ENCODE peak calls at places on chromosomes 2 and 18, in eight cellular contexts. S is CD8-positive, alpha-beta memory T cell; Q is cardiac muscle cell; O is lower lobe of right lung; L is CD4-positive, CD25-positive, alpha-beta regulatory T cell; B is hepatocyte; K is spleen; P is tibial artery. C is an unnamed sample. For H3K4me1, the result is how much of the 10 kb centered on the place peaks cover.

GRCh38 chr2:109516445-109517117 is 97.2 kb downstream of the SEPTIN10 start:
- DNase-seq in S (no peak), Q (peak), O (peak), L (no peak), B (peak), K (no peak), P (no peak), C (no peak)

GRCh38 chr2:120205901-120206581 is 17.2 kb downstream of the TMEM185B start:
- DNase-seq in S (no peak), Q (no peak), O (no peak), L (no peak), B (peak), K (peak), P (no peak), C (no peak)

GRCh38 chr18:55764382-55764781 is 176.4 kb upstream of the TCF4 start:
- DNase-seq in S (no peak), Q (no peak), O (no peak), L (no peak), B (peak), K (no peak), P (no peak), C (no peak)

GRCh38 chr2:109470121-109470921 is 143.4 kb downstream of the SEPTIN10 start:
- DNase-seq in S (no peak), Q (peak), O (peak), L (no peak), B (peak), K (peak), P (no peak), C (peak)

GRCh38 chr18:59148192-59148591 is 8.5 kb downstream of the SEC11C start:
- DNase-seq in S (no peak), Q (no peak), O (no peak), L (no peak), B (no peak), K (no peak), P (no peak), C (no peak)

GRCh38 chr2:151809073-151809383 is 19.2 kb downstream of the ARL5A start:
- DNase-seq in S (no peak), Q (no peak), O (no peak), L (no peak), B (no peak), K (no peak), P (no peak), C (no peak)

GRCh38 chr2:63057249-63058148 is 6.9 kb downstream of the OTX1 start:
- DNase-seq in S (no peak), Q (no peak), O (no peak), L (no peak), B (no peak), K (no peak), P (no peak), C (no peak)

GRCh38 chr18:46264255-46264654 is 160.1 kb downstream of the HAUS1 start:
- DNase-seq in S (no peak), Q (peak), O (no peak), L (no peak), B (peak), K (no peak), P (no peak), C (no peak)

GRCh38 chr2:161115205-161115604 is 45.0 kb upstream of the TANK start:
- DNase-seq in S (no peak), Q (no peak), O (no peak), L (no peak), B (no peak), K (no peak), P (no peak), C (no peak)

GRCh38 chr18:48295586-48296311 is 113.4 kb downstream of the ZBTB7C start:
- DNase-seq in S (no peak), Q (peak), O (no peak), L (no peak), B (peak), K (peak), P (no peak), C (peak)

GRCh38 chr2:162243305-162243693 is at the start of gene FAP:
- DNase-seq in S (no peak), Q (peak), O (no peak), L (no peak), B (peak), K (no peak), P (peak), C (no peak)

GRCh38 chr2:186135697-186136096 is 350.4 kb upstream of the ZC3H15 start:
- DNase-seq in S (no peak), Q (no peak), O (no peak), L (no peak), B (no peak), K (no peak), P (no peak), C (no peak)

GRCh38 chr18:49761771-49762170 is 51.6 kb downstream of the ACAA2 start:
- DNase-seq in S (no peak), Q (no peak), O (no peak), L (no peak), B (no peak), K (no peak), P (no peak), C (no peak)

GRCh38 chr18:49766646-49767045 is 46.7 kb downstream of the ACAA2 start:
- DNase-seq in S (no peak), Q (no peak), O (no peak), L (no peak), B (no peak), K (no peak), P (no peak), C (no peak)

GRCh38 chr18:49762191-49763077 is 50.9 kb downstream of the ACAA2 start:
- DNase-seq in S (no peak), Q (no peak), O (no peak), L (no peak), B (no peak), K (no peak), P (no peak), C (no peak)

GRCh38 chr18:49763590-49763989 is 49.7 kb downstream of the ACAA2 start:
- DNase-seq in S (no peak), Q (no peak), O (no peak), L (no peak), B (no peak), K (no peak), P (no peak), C (no peak)

DNA sequence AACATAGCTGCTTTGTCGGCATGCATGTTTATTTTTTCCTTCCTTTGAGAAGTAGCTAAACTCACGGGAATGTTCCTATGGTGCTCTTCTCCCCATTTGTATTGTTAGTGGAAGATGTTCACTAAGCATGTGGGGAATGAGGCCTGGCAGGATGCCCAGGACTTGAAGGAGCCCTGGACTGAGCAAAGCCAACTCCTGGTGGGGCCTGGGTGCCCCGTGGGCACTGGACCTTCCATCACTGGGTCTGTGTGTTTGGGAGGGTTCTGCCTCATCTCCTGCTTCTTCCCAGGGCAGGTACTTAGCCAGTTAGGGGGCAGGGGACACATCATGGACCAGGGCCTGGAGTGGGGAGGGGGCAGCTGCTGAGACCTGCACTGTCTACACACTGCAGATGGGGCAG is 49.3 kb downstream of the ACAA2 start:
- DNase-seq in S (no peak), Q (peak), O (no peak), L (no peak), B (no peak), K (no peak), P (no peak), C (peak)
- H3K4me1 ChIP-seq in S (under half), Q (under half), O (under half), L (under half), B (under half), K (under half), P (under half), C (under half)

GRCh38 chr2:157152362-157152761 is 105.1 kb upstream of the GALNT5 start:
- DNase-seq in S (no peak), Q (no peak), O (no peak), L (no peak), B (no peak), K (no peak), P (no peak), C (no peak)
- H3K4me1 ChIP-seq in S (under half), Q (under half), O (under half), L (under half), B (under half), K (under half), P (under half), C (under half)

DNA sequence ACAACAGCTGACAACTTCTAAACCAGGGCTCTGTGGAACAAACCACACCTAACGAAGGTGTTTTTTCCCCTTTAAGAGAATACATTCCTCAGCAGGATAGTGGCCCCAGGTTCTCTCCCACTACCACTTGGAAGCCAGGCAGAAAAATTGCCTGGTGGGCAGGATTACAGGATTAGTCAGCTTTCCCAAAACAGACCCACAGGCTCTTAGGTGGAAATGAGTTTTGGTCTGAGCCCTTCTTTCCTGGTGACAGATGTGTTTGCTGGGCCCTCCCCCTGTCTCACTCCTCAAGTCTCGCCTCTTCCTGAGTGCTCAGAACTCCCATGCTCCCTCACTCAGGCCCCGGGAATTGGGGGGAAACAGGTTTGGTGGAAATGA is 139.4 kb upstream of the HAAO start:
- DNase-seq in S (no peak), Q (no peak), O (no peak), L (no peak), B (no peak), K (no peak), P (no peak), C (no peak)
- H3K4me1 ChIP-seq in S (under half), Q (under half), O (half or more), L (under half), B (half or more), K (under half), P (half or more), C (half or more)

GRCh38 chr2:234998404-234999211 is 46.8 kb downstream of the SH3BP4 start:
- DNase-seq in S (no peak), Q (no peak), O (no peak), L (no peak), B (peak), K (no peak), P (no peak), C (no peak)

GRCh38 chr2:235000426-235001236 is 48.8 kb downstream of the SH3BP4 start:
- DNase-seq in S (no peak), Q (peak), O (no peak), L (no peak), B (peak), K (no peak), P (no peak), C (no peak)

GRCh38 chr2:235001237-235002133 is 49.7 kb downstream of the SH3BP4 start:
- DNase-seq in S (no peak), Q (peak), O (no peak), L (no peak), B (peak), K (no peak), P (no peak), C (no peak)

GRCh38 chr2:234997389-234997788 is 45.6 kb downstream of the SH3BP4 start:
- DNase-seq in S (no peak), Q (no peak), O (no peak), L (no peak), B (no peak), K (no peak), P (no peak), C (no peak)

DNA sequence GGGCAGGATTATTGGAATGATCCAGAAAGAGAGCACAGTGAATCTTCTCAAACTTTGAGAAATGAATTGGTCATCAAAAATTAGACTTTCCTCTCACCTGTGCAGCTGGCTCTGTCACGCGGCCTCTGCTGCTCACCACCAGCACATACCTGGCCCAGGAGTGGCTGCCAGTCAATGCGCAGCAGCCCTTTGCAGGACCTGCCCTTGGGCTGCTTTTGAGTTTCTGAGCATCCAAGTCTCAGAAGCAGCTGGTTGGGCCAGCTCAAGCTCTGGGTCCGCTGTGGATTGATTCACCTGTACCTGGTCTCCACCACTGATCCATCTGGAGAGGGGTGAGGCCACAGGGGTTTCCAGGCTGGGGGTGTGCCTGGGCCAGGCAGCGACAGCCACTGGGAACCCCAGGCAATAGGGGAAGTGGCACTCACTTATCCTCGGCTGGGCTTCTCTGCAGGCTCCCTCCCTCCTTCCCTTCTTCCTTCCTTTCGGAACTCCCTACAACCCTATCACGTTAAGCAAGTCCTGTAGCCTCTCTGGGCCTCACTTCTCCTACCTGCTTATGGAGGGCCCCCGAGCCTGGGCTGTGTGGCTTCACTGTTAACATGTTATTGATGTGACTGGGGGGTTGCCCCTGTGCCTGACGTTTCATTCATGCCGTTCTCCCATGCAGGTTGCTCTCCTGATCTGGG is 48.1 kb downstream of the SH3BP4 start:
- DNase-seq in S (no peak), Q (no peak), O (no peak), L (no peak), B (no peak), K (no peak), P (no peak), C (no peak)
- H3K4me1 ChIP-seq in S (under half), Q (half or more), O (under half), L (under half), B (half or more), K (under half), P (under half), C (under half)

DNA sequence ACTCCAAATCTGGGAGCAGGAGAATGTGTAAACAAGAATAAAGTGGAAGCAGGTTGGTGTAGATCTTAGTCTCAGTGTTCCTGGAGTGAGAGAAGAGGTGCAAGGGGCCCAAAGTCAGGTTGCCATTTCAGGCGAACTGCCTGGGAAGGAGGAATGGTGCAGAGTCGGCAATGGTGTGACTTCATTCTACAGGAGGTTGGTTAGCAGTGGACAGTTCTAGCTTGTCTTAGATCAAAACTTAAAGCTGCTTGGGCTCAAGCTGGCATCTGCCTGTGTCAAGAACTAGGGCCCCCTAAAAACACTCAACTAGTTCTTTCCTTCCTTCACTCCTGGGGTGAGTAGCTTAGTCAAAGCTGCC is 3.5 kb downstream of the STK16 start:
- DNase-seq in S (no peak), Q (no peak), O (no peak), L (no peak), B (no peak), K (no peak), P (no peak), C (no peak)
- H3K4me1 ChIP-seq in S (half or more), Q (under half), O (half or more), L (half or more), B (half or more), K (half or more), P (half or more), C (half or more)

C was measured in thyroid gland.